ENCODE peak calls at places on chromosomes 12 and 14, in four cellular contexts. One of them, this sample, is unnamed.

GRCh38 chr14:39015360-39015961 is 87.6 kb downstream of the SEC23A start:
- DNase-seq in adrenal gland: peak; percentile 33
- DNase-seq in CD8-positive, alpha-beta memory T cell: no peak
- DNase-seq in HepG2: peak; percentile 84
- DNase-seq in this sample: peak; percentile 36

GRCh38 chr12:4278582-4278939 is 5.0 kb downstream of the CCND2 start:
- DNase-seq in adrenal gland: peak; percentile 71
- DNase-seq in CD8-positive, alpha-beta memory T cell: no peak
- DNase-seq in HepG2: no peak
- DNase-seq in this sample: peak; percentile 85

GRCh38 chr12:104662203-104662602 is 205.5 kb downstream of the CHST11 start:
- DNase-seq in adrenal gland: no peak
- DNase-seq in CD8-positive, alpha-beta memory T cell: no peak
- DNase-seq in HepG2: no peak
- DNase-seq in this sample: no peak

GRCh38 chr14:52960627-52961026 is 9.8 kb upstream of the FERMT2 start:
- DNase-seq in adrenal gland: no peak
- DNase-seq in CD8-positive, alpha-beta memory T cell: no peak
- DNase-seq in HepG2: no peak
- DNase-seq in this sample: no peak

GRCh38 chr14:81312289-81312876 is 87.7 kb downstream of the STON2 start:
- DNase-seq in adrenal gland: no peak
- DNase-seq in CD8-positive, alpha-beta memory T cell: no peak
- DNase-seq in HepG2: no peak
- DNase-seq in this sample: no peak

GRCh38 chr14:81252278-81252677 is 31.5 kb upstream of the GTF2A1 start:
- DNase-seq in adrenal gland: no peak
- DNase-seq in CD8-positive, alpha-beta memory T cell: no peak
- DNase-seq in HepG2: no peak
- DNase-seq in this sample: no peak

GRCh38 chr12:72673853-72674252 is 401.7 kb downstream of the TRHDE start:
- DNase-seq in adrenal gland: no peak
- DNase-seq in CD8-positive, alpha-beta memory T cell: no peak
- DNase-seq in HepG2: no peak
- DNase-seq in this sample: no peak

GRCh38 chr12:15687583-15687982 is 101.6 kb downstream of the EPS8 start:
- DNase-seq in adrenal gland: no peak
- DNase-seq in CD8-positive, alpha-beta memory T cell: no peak
- DNase-seq in HepG2: no peak
- DNase-seq in this sample: no peak

GRCh38 chr12:93242154-93242958 is 135.4 kb upstream of the NUDT4 start:
- DNase-seq in adrenal gland: no peak
- DNase-seq in CD8-positive, alpha-beta memory T cell: no peak
- DNase-seq in HepG2: no peak
- DNase-seq in this sample: no peak

GRCh38 chr14:97262336-97262735 is 465.2 kb downstream of the VRK1 start:
- DNase-seq in adrenal gland: no peak
- DNase-seq in CD8-positive, alpha-beta memory T cell: no peak
- DNase-seq in HepG2: no peak
- DNase-seq in this sample: no peak

GRCh38 chr14:105487986-105488777 is 1.5 kb downstream of the CRIP1 start:
- DNase-seq in adrenal gland: no peak
- DNase-seq in CD8-positive, alpha-beta memory T cell: no peak
- DNase-seq in HepG2: no peak
- DNase-seq in this sample: peak; percentile 19

GRCh38 chr14:105488781-105489606 is 2.1 kb upstream of the TEDC1 start:
- DNase-seq in adrenal gland: peak; percentile 34
- DNase-seq in CD8-positive, alpha-beta memory T cell: no peak
- DNase-seq in HepG2: no peak
- DNase-seq in this sample: no peak

GRCh38 chr14:105486333-105486973 is at the start of gene CRIP1:
- DNase-seq in adrenal gland: no peak
- DNase-seq in CD8-positive, alpha-beta memory T cell: no peak
- DNase-seq in HepG2: no peak
- DNase-seq in this sample: peak; percentile 64

GRCh38 chr14:105486974-105487448 is 325 bp downstream of the CRIP1 start:
- DNase-seq in adrenal gland: no peak
- DNase-seq in CD8-positive, alpha-beta memory T cell: peak; percentile 63
- DNase-seq in HepG2: no peak
- DNase-seq in this sample: peak; percentile 80

GRCh38 chr14:105487449-105487985 is 831 bp downstream of the CRIP1 start:
- DNase-seq in adrenal gland: no peak
- DNase-seq in CD8-positive, alpha-beta memory T cell: peak; percentile 73
- DNase-seq in HepG2: no peak
- DNase-seq in this sample: peak; percentile 70
- H3K4me3 ChIP-seq in adrenal gland: no peak overlapping the region
- H3K4me3 ChIP-seq in CD8-positive, alpha-beta memory T cell: peak overlapping the region; percentile 82
- H3K4me3 ChIP-seq in HepG2: peak overlapping the region; percentile 68
- H3K4me3 ChIP-seq in this sample: peak overlapping the region; percentile 51

GRCh38 chr12:34605510-34605887 is 583.2 kb downstream of the ALG10 start:
- DNase-seq in adrenal gland: no peak
- DNase-seq in CD8-positive, alpha-beta memory T cell: no peak
- DNase-seq in HepG2: no peak
- DNase-seq in this sample: no peak

GRCh38 chr12:34603382-34604035 is 581.2 kb downstream of the ALG10 start:
- DNase-seq in adrenal gland: no peak
- DNase-seq in CD8-positive, alpha-beta memory T cell: no peak
- DNase-seq in HepG2: no peak
- DNase-seq in this sample: no peak

GRCh38 chr12:34604631-34605509 is 582.6 kb downstream of the ALG10 start:
- DNase-seq in adrenal gland: no peak
- DNase-seq in CD8-positive, alpha-beta memory T cell: no peak
- DNase-seq in HepG2: no peak
- DNase-seq in this sample: no peak

GRCh38 chr12:34602213-34602940 is 580.1 kb downstream of the ALG10 start:
- DNase-seq in adrenal gland: no peak
- DNase-seq in CD8-positive, alpha-beta memory T cell: no peak
- DNase-seq in HepG2: no peak
- DNase-seq in this sample: no peak

DNA sequence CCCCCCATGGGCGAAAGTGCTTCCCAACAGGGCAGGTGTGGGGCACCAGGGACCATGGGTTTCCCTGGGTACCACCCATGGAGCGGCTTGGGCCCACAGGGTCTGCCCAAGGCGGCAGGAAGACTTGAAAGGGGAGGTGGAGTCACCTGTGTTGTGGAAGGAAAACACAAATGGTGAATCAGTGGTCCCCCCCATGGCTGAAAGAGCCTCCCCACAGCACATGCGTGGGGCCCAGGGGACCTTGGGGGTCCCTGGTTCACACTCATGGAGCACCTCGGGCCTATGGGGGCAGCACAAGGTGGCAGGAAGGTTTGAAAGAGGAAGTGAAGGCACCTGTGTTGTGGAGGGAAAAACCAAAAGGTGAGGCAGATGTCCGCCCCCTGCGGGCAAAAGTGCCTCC is 581.9 kb downstream of the ALG10 start:
- DNase-seq in adrenal gland: no peak
- DNase-seq in CD8-positive, alpha-beta memory T cell: no peak
- DNase-seq in HepG2: no peak
- DNase-seq in this sample: no peak
- H3K9me3 ChIP-seq in adrenal gland: no peaks in the 10 kb centered on the region
- H3K9me3 ChIP-seq in CD8-positive, alpha-beta memory T cell: no peaks in the 10 kb centered on the region
- H3K9me3 ChIP-seq in HepG2: peaks cover 87% of the 10 kb centered on the region
- H3K9me3 ChIP-seq in this sample: no peaks in the 10 kb centered on the region

DNA sequence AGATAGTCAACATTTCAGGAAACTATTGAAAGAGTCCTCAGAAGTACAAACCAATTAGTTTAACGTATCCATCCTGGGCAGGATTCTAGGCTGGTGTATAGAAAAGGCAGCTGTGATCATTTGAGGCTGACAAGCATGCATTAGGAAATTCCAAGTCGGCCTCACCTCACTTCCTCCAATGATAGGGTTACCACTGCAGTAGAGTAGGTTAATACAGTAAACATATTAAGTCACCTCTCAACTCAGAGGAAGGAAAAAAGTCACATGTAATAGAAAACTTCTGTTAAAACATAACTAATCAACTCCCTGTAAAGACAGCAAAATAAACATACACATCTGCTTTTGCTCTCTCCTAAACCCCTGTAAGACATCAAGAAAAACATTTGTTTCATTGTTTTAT is 33.5 kb downstream of the MED13L start:
- DNase-seq in adrenal gland: no peak
- DNase-seq in CD8-positive, alpha-beta memory T cell: no peak
- DNase-seq in HepG2: no peak
- DNase-seq in this sample: peak; percentile 29
- H3K4me3 ChIP-seq in adrenal gland: no peak overlapping the region
- H3K4me3 ChIP-seq in CD8-positive, alpha-beta memory T cell: no peak overlapping the region
- H3K4me3 ChIP-seq in HepG2: no peak overlapping the region
- H3K4me3 ChIP-seq in this sample: no peak overlapping the region

GRCh38 chr12:70242695-70243509 is at the start of gene CNOT2:
- DNase-seq in adrenal gland: peak; percentile 91
- DNase-seq in CD8-positive, alpha-beta memory T cell: peak; percentile 86
- DNase-seq in HepG2: peak; percentile 85
- DNase-seq in this sample: peak; percentile 86
- H3K9me3 ChIP-seq in adrenal gland: no peaks in the 10 kb centered on the region
- H3K9me3 ChIP-seq in CD8-positive, alpha-beta memory T cell: no peaks in the 10 kb centered on the region
- H3K9me3 ChIP-seq in HepG2: no peaks in the 10 kb centered on the region
- H3K9me3 ChIP-seq in this sample: no peaks in the 10 kb centered on the region

DNA sequence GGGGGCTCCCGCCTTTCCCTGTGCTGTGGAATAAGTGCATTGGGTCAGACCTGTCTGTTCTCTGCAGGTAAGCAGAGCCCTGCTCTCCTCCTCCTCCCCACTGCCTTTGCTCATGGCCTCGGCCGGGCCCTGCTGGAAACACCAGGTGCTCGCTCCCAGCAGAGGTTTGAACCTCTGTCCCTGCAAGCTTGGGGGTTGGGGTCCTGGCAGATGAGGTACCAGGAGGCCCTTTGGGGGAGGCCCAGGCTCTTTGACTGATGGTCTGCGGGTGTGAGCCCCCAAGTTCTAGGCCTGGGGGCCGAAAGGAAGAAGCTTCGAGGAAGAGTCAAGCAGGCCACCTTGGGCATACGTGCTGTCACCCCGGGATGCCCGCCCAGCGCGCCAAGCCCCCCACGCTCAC is 22.1 kb upstream of the CEP170B start:
- DNase-seq in adrenal gland: no peak
- DNase-seq in CD8-positive, alpha-beta memory T cell: no peak
- DNase-seq in HepG2: no peak
- DNase-seq in this sample: no peak
- H3K4me3 ChIP-seq in adrenal gland: no peak overlapping the region
- H3K4me3 ChIP-seq in CD8-positive, alpha-beta memory T cell: no peak overlapping the region
- H3K4me3 ChIP-seq in HepG2: no peak overlapping the region
- H3K4me3 ChIP-seq in this sample: no peak overlapping the region

DNA sequence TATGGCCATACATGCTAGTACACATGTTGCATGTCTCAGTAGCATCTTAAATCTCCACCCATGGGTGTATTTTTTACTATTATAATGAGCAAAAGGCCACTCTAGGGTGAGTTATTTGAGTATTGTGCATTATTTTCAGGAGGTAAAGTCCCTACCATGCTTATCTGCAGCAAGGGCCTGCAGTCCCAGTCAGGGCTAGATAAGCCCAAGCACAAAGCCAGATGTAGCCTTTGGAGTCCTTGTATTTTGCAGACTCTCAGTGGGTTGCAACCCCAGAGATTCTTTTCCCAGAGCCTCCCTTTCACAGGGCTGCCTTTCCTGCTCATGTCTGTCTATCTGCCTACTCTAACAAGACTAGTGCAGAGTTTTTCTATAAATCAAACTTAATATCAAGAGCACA is 295.3 kb downstream of the IPO8 start:
- DNase-seq in adrenal gland: no peak
- DNase-seq in CD8-positive, alpha-beta memory T cell: no peak
- DNase-seq in HepG2: no peak
- DNase-seq in this sample: no peak
- H3K9me3 ChIP-seq in adrenal gland: no peaks in the 10 kb centered on the region
- H3K9me3 ChIP-seq in CD8-positive, alpha-beta memory T cell: no peaks in the 10 kb centered on the region
- H3K9me3 ChIP-seq in HepG2: peaks cover 49% of the 10 kb centered on the region
- H3K9me3 ChIP-seq in this sample: no peaks in the 10 kb centered on the region

GRCh38 chr12:57151741-57152407 is 4.5 kb upstream of the LRP1-AS start:
- DNase-seq in adrenal gland: no peak
- DNase-seq in CD8-positive, alpha-beta memory T cell: no peak
- DNase-seq in HepG2: no peak
- DNase-seq in this sample: no peak
- H3K4me3 ChIP-seq in adrenal gland: no peak overlapping the region
- H3K4me3 ChIP-seq in CD8-positive, alpha-beta memory T cell: no peak overlapping the region
- H3K4me3 ChIP-seq in HepG2: no peak overlapping the region
- H3K4me3 ChIP-seq in this sample: no peak overlapping the region

GRCh38 chr14:24392327-24393098 is 6.3 kb upstream of the NYNRIN start:
- DNase-seq in adrenal gland: no peak
- DNase-seq in CD8-positive, alpha-beta memory T cell: no peak
- DNase-seq in HepG2: no peak
- DNase-seq in this sample: peak; percentile 41

GRCh38 chr14:24387014-24387355 is 11.8 kb upstream of the NYNRIN start:
- DNase-seq in adrenal gland: no peak
- DNase-seq in CD8-positive, alpha-beta memory T cell: no peak
- DNase-seq in HepG2: no peak
- DNase-seq in this sample: no peak

GRCh38 chr14:24388474-24389179 is 10.2 kb upstream of the NYNRIN start:
- DNase-seq in adrenal gland: no peak
- DNase-seq in CD8-positive, alpha-beta memory T cell: no peak
- DNase-seq in HepG2: no peak
- DNase-seq in this sample: no peak

GRCh38 chr14:24390696-24391468 is 7.9 kb upstream of the NYNRIN start:
- DNase-seq in adrenal gland: no peak
- DNase-seq in CD8-positive, alpha-beta memory T cell: no peak
- DNase-seq in HepG2: no peak
- DNase-seq in this sample: no peak

DNA sequence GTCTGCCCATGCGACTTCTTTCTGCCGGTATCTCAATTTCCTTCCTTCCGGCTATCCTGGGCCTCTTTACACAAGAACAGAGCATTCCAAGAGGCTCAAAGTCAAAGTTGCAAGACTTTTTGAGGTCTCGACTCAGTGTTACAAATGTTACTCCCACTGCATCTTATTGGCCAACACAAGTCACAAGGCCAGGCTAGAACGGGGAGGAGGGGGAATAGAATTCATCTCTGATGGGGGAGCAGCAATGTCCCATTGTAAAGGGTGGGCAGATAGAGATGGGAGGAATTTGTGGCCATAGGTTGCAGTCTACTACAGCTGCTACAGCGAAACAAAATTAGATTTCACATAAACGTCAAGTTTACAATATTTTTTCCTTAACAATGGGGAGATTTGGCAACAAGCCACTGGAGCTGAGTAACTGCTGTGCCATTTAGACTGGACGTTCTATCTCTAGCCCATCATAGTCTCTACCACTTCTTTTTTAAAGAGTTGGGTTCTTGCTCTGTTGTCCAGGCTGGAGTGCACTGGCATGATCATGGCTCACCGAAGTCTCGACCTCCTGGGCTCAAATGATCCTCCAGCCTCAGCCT is 9.4 kb upstream of the NYNRIN start:
- DNase-seq in adrenal gland: no peak
- DNase-seq in CD8-positive, alpha-beta memory T cell: no peak
- DNase-seq in HepG2: no peak
- DNase-seq in this sample: no peak
- H3K9me3 ChIP-seq in adrenal gland: no peaks in the 10 kb centered on the region
- H3K9me3 ChIP-seq in CD8-positive, alpha-beta memory T cell: no peaks in the 10 kb centered on the region
- H3K9me3 ChIP-seq in HepG2: no peaks in the 10 kb centered on the region
- H3K9me3 ChIP-seq in this sample: no peaks in the 10 kb centered on the region

DNA sequence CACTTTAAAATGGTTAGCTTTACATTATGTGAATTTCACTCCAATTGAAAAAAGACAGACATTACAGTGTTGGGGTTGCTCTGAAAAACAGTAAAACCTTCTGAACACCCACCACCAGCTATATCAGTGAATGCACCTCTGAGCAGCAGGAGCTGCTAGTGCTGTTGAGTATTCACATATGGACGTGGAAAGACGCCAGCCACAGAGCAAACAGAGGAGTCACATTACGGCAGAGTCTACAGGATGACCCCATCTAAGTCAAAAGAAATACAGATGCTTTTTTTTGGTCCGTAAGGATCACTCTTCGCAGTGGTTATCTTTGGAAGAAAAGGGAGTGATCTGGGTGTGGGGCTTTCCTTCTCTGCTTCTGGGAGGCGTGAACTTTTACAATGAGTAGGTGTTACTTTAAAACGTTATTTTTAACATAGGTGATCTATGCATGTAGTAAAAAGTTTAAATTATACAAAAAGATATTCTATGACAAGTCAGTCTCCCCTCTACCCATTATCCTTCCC is 4.5 kb downstream of the HVCN1 start:
- DNase-seq in adrenal gland: no peak
- DNase-seq in CD8-positive, alpha-beta memory T cell: no peak
- DNase-seq in HepG2: no peak
- DNase-seq in this sample: no peak
- H3K4me3 ChIP-seq in adrenal gland: no peak overlapping the region
- H3K4me3 ChIP-seq in CD8-positive, alpha-beta memory T cell: no peak overlapping the region
- H3K4me3 ChIP-seq in HepG2: no peak overlapping the region
- H3K4me3 ChIP-seq in this sample: no peak overlapping the region